ENCODE peak calls at places on chromosomes 3 and 15, in four cellular contexts. One of them, this sample, is unnamed.

GRCh38 chr3:138362536-138362935 is 14.2 kb downstream of the MRAS start:
- DNase-seq in progenitor cell of endocrine pancreas: no peak
- DNase-seq in WTC11: no peak
- DNase-seq in pancreas: no peak
- DNase-seq in this sample: no peak

GRCh38 chr3:157136647-157137387 is 23.1 kb downstream of the CCNL1 start:
- DNase-seq in WTC11: no peak
- DNase-seq in pancreas: peak
- DNase-seq in progenitor cell of endocrine pancreas: no peak
- DNase-seq in this sample: no peak

GRCh38 chr3:24740367-24740766 is 245.7 kb upstream of the THRB start:
- DNase-seq in pancreas: no peak
- DNase-seq in progenitor cell of endocrine pancreas: no peak
- DNase-seq in WTC11: no peak
- DNase-seq in this sample: no peak

GRCh38 chr3:134699141-134699711 is 48.4 kb upstream of the KY start:
- DNase-seq in progenitor cell of endocrine pancreas: no peak
- DNase-seq in WTC11: no peak
- DNase-seq in pancreas: no peak
- DNase-seq in this sample: no peak

GRCh38 chr3:165770781-165771180 is 66.4 kb downstream of the BCHE start:
- DNase-seq in pancreas: no peak
- DNase-seq in progenitor cell of endocrine pancreas: no peak
- DNase-seq in WTC11: no peak
- DNase-seq in this sample: no peak

GRCh38 chr3:181727122-181728036 is 15.7 kb downstream of the SOX2 start:
- DNase-seq in pancreas: no peak
- DNase-seq in progenitor cell of endocrine pancreas: no peak
- DNase-seq in WTC11: peak
- DNase-seq in this sample: peak

GRCh38 chr15:81516012-81516411 is 142.0 kb upstream of the TMC3 start:
- DNase-seq in WTC11: no peak
- DNase-seq in pancreas: no peak
- DNase-seq in progenitor cell of endocrine pancreas: no peak
- DNase-seq in this sample: no peak

GRCh38 chr3:29335438-29335837 is 54.6 kb downstream of the RBMS3 start:
- DNase-seq in progenitor cell of endocrine pancreas: no peak
- DNase-seq in WTC11: peak
- DNase-seq in pancreas: peak
- DNase-seq in this sample: no peak

GRCh38 chr15:29432191-29433049 is 162.8 kb upstream of the NSMCE3 start:
- DNase-seq in WTC11: no peak
- DNase-seq in progenitor cell of endocrine pancreas: no peak
- DNase-seq in pancreas: no peak
- DNase-seq in this sample: no peak

GRCh38 chr3:182989566-182989965 is 9.2 kb upstream of the DCUN1D1 start:
- DNase-seq in WTC11: no peak
- DNase-seq in progenitor cell of endocrine pancreas: no peak
- DNase-seq in pancreas: no peak
- DNase-seq in this sample: no peak

GRCh38 chr3:44074181-44074580 is 167.5 kb upstream of the TOPAZ1 start:
- DNase-seq in progenitor cell of endocrine pancreas: no peak
- DNase-seq in pancreas: no peak
- DNase-seq in WTC11: no peak
- DNase-seq in this sample: no peak

GRCh38 chr15:70356062-70356860 is 258.5 kb upstream of the TLE3 start:
- DNase-seq in WTC11: no peak
- DNase-seq in progenitor cell of endocrine pancreas: no peak
- DNase-seq in pancreas: no peak
- DNase-seq in this sample: no peak

GRCh38 chr15:29686445-29687203 is 135.6 kb downstream of the TJP1 start:
- DNase-seq in WTC11: no peak
- DNase-seq in progenitor cell of endocrine pancreas: no peak
- DNase-seq in pancreas: no peak
- DNase-seq in this sample: no peak

GRCh38 chr3:52670621-52671521 is 14.8 kb downstream of the PBRM1 start:
- DNase-seq in progenitor cell of endocrine pancreas: no peak
- DNase-seq in pancreas: no peak
- DNase-seq in WTC11: no peak
- DNase-seq in this sample: no peak

GRCh38 chr3:16452265-16452664 is 61.2 kb downstream of the RFTN1 start:
- DNase-seq in progenitor cell of endocrine pancreas: no peak
- DNase-seq in WTC11: no peak
- DNase-seq in pancreas: no peak
- DNase-seq in this sample: no peak

GRCh38 chr3:122200681-122201080 is 17.2 kb downstream of the CASR start:
- DNase-seq in WTC11: no peak
- DNase-seq in progenitor cell of endocrine pancreas: no peak
- DNase-seq in pancreas: no peak
- DNase-seq in this sample: no peak

GRCh38 chr3:171817074-171817748 is 6.9 kb upstream of the PLD1 start:
- DNase-seq in WTC11: no peak
- DNase-seq in pancreas: no peak
- DNase-seq in progenitor cell of endocrine pancreas: no peak
- DNase-seq in this sample: no peak

GRCh38 chr15:45393851-45394250 is 15.5 kb upstream of the GATM start:
- DNase-seq in progenitor cell of endocrine pancreas: no peak
- DNase-seq in WTC11: peak
- DNase-seq in pancreas: peak
- DNase-seq in this sample: no peak

GRCh38 chr3:4741404-4742307 is 237.6 kb upstream of the BHLHE40 start:
- DNase-seq in progenitor cell of endocrine pancreas: no peak
- DNase-seq in WTC11: no peak
- DNase-seq in pancreas: peak
- DNase-seq in this sample: no peak

GRCh38 chr3:31051226-31051625 is 156.8 kb upstream of the GADL1 start:
- DNase-seq in pancreas: no peak
- DNase-seq in WTC11: no peak
- DNase-seq in progenitor cell of endocrine pancreas: no peak
- DNase-seq in this sample: no peak

GRCh38 chr15:38247336-38247735 is 5.3 kb upstream of the SPRED1 start:
- DNase-seq in pancreas: no peak
- DNase-seq in WTC11: no peak
- DNase-seq in progenitor cell of endocrine pancreas: no peak
- DNase-seq in this sample: no peak

GRCh38 chr3:179589143-179589542 is 15.3 kb downstream of the MRPL47 start:
- DNase-seq in pancreas: no peak
- DNase-seq in WTC11: no peak
- DNase-seq in progenitor cell of endocrine pancreas: no peak
- DNase-seq in this sample: no peak

GRCh38 chr3:197427013-197427412 is 128.6 kb upstream of the DLG1 start:
- DNase-seq in WTC11: no peak
- DNase-seq in pancreas: no peak
- DNase-seq in progenitor cell of endocrine pancreas: no peak
- DNase-seq in this sample: no peak

GRCh38 chr15:31297880-31298456 is 28.7 kb upstream of the KLF13 start:
- DNase-seq in pancreas: no peak
- DNase-seq in progenitor cell of endocrine pancreas: no peak
- DNase-seq in WTC11: no peak
- DNase-seq in this sample: no peak

GRCh38 chr3:143885803-143886427 is 37.6 kb upstream of the SLC9A9 start:
- DNase-seq in WTC11: peak
- DNase-seq in progenitor cell of endocrine pancreas: no peak
- DNase-seq in pancreas: no peak
- DNase-seq in this sample: no peak

GRCh38 chr3:97612632-97613031 is 151.9 kb upstream of the ARL6 start:
- DNase-seq in progenitor cell of endocrine pancreas: no peak
- DNase-seq in pancreas: no peak
- DNase-seq in WTC11: no peak
- DNase-seq in this sample: no peak
- TF ChIP-seq CTCF in progenitor cell of endocrine pancreas: no peak
- TF ChIP-seq CTCF in pancreas: no peak
- TF ChIP-seq CTCF in WTC11: no peak
- TF ChIP-seq CTCF in this sample: no peak

GRCh38 chr15:69045810-69046209 is 31.3 kb downstream of the NOX5 start:
- DNase-seq in pancreas: no peak
- DNase-seq in WTC11: peak
- DNase-seq in progenitor cell of endocrine pancreas: no peak
- DNase-seq in this sample: no peak
- TF ChIP-seq CTCF in pancreas: no peak
- TF ChIP-seq CTCF in WTC11: no peak
- TF ChIP-seq CTCF in progenitor cell of endocrine pancreas: peak
- TF ChIP-seq CTCF in this sample: no peak

DNA sequence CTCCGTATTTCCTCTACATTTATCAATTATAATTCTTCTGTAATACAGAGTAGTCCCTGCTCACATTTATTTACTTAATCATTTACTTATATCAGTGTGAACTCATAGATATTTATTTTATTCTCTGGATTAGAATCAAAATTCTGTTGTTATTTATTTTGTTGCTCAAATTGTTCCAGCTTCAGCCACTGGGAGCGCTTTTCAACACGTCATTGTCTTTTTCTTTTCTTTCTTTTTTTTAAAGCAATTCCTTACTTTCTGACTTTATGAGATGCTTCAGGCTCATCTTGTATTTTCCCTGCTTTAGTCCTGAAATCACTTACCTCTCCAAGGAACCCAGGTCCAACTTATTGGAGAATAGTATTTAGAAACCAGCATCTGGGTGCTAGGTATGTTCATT is 53.4 kb downstream of the GLCE start:
- DNase-seq in progenitor cell of endocrine pancreas: no peak
- DNase-seq in pancreas: no peak
- DNase-seq in WTC11: no peak
- DNase-seq in this sample: no peak
- TF ChIP-seq CTCF in progenitor cell of endocrine pancreas: no peak
- TF ChIP-seq CTCF in pancreas: no peak
- TF ChIP-seq CTCF in WTC11: peak
- TF ChIP-seq CTCF in this sample: peak

DNA sequence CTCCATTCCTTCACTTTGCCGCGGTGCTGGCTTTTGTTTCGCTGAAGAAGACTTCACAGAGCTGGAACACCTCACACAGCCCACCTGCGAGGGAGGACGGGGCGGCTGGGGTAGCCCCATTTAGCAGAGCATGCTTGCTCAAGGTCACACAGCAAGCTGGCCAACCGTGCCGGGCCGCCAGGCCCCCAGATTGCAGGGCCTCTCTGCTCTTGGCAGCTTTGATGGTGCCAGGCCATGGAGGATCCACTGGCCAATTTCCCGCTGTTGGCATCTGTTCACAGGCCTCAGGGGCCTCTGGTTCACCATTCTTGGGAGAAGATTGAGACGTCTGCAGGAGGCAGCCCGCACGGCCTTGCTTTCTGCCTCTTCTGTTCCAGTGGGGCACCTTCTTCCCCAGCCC is 77.9 kb upstream of the LINGO1 start:
- DNase-seq in progenitor cell of endocrine pancreas: no peak
- DNase-seq in pancreas: no peak
- DNase-seq in WTC11: no peak
- DNase-seq in this sample: no peak
- TF ChIP-seq CTCF in progenitor cell of endocrine pancreas: no peak
- TF ChIP-seq CTCF in pancreas: no peak
- TF ChIP-seq CTCF in WTC11: no peak
- TF ChIP-seq CTCF in this sample: no peak

GRCh38 chr3:185153861-185154629 is 1.2 kb upstream of the C3orf70 start:
- DNase-seq in progenitor cell of endocrine pancreas: no peak
- DNase-seq in WTC11: peak
- DNase-seq in pancreas: no peak
- DNase-seq in this sample: peak
- TF ChIP-seq CTCF in progenitor cell of endocrine pancreas: peak
- TF ChIP-seq CTCF in WTC11: no peak
- TF ChIP-seq CTCF in pancreas: no peak
- TF ChIP-seq CTCF in this sample: no peak

GRCh38 chr3:160398820-160399346 is at the start of gene IFT80:
- DNase-seq in pancreas: peak
- DNase-seq in progenitor cell of endocrine pancreas: peak
- DNase-seq in WTC11: peak
- DNase-seq in this sample: peak
- TF ChIP-seq CTCF in pancreas: no peak
- TF ChIP-seq CTCF in progenitor cell of endocrine pancreas: no peak
- TF ChIP-seq CTCF in WTC11: no peak
- TF ChIP-seq CTCF in this sample: no peak

DNA sequence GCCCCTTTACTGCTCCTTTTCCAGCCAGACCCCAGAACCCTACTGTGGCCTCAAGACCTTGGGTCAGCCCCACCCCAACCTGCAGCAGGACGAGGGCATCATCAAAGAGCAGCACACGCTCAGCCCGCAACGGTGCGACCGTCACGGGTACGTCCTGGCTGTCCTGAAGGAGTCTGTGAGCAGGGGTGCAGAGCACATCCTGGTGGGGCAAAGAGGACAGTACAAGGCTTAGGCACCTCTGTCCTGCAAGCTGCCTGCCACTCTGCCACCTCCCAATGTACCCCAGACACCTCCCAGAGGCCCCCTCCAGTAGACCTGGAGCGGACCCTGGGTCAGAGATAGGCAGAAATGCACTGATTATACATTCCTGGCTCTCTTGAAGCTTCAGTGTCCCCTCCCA is 8.0 kb downstream of the ALS2CL start:
- DNase-seq in WTC11: no peak
- DNase-seq in pancreas: no peak
- DNase-seq in progenitor cell of endocrine pancreas: no peak
- DNase-seq in this sample: no peak
- TF ChIP-seq CTCF in WTC11: no peak
- TF ChIP-seq CTCF in pancreas: no peak
- TF ChIP-seq CTCF in progenitor cell of endocrine pancreas: no peak
- TF ChIP-seq CTCF in this sample: no peak

DNA sequence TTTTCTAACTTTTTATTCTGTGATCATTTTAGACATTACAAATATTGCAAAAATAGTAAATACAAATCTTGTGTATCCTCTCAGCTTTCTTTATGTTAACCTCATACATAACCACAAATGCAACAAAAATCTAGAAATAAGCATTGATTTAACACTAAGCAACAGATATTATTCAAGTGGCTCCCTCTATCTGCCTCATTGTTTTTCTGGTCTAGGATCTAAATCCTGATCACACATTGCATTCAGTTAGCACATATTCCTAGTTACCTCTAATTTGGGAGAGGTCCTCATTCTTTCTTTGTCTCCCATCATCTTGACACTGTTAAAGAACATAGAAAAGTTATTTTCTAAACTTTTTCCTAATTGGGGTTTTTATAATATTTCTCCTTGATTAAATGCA is 1126.0 kb downstream of the ROBO2 start:
- DNase-seq in WTC11: no peak
- DNase-seq in progenitor cell of endocrine pancreas: no peak
- DNase-seq in pancreas: no peak
- DNase-seq in this sample: no peak
- TF ChIP-seq CTCF in WTC11: no peak
- TF ChIP-seq CTCF in progenitor cell of endocrine pancreas: peak
- TF ChIP-seq CTCF in pancreas: no peak
- TF ChIP-seq CTCF in this sample: no peak

GRCh38 chr3:155491696-155492095 is 198.2 kb upstream of the STRIT1 start:
- DNase-seq in WTC11: no peak
- DNase-seq in progenitor cell of endocrine pancreas: no peak
- DNase-seq in pancreas: no peak
- DNase-seq in this sample: no peak
- TF ChIP-seq CTCF in WTC11: no peak
- TF ChIP-seq CTCF in progenitor cell of endocrine pancreas: no peak
- TF ChIP-seq CTCF in pancreas: no peak
- TF ChIP-seq CTCF in this sample: peak

This sample was measured in glutamatergic neuron.